ENCODE peak calls at places on chromosomes 3 and 15, in four cellular contexts. K is choroid plexus epithelial cell, H is BJ, O is fibroblast of mammary gland. G is an unnamed sample.
A peak's percentile ranks its signal among the peaks of the same experiment; 100 is the strongest.

GRCh38 chr15:22978691-22979068 is 1.5 kb downstream of the CYFIP1 start:
- DNase-seq in K (no peak), H (no peak), O (no peak), G (no peak)

GRCh38 chr3:189355115-189355480 is 183.3 kb downstream of the TPRG1 start:
- DNase-seq in K (no peak), H (no peak), O (no peak), G (no peak)

GRCh38 chr15:100889359-100890058 is 9.9 kb downstream of the ALDH1A3 start:
- DNase-seq in K (peak; percentile 85), H (peak; percentile 65), O (peak; percentile 88), G (no peak)

GRCh38 chr3:183518446-183519185 is 36.9 kb downstream of the KLHL6 start:
- DNase-seq in K (no peak), H (no peak), O (no peak), G (no peak)

GRCh38 chr3:33231755-33232465 is 13.3 kb upstream of the SUSD5 start:
- DNase-seq in K (no peak), H (no peak), O (no peak), G (no peak)

GRCh38 chr15:80804970-80805495 is 25.9 kb downstream of the CEMIP start:
- DNase-seq in K (no peak), H (no peak), O (no peak), G (no peak)

GRCh38 chr3:12946661-12947316 is 105.4 kb upstream of the RPL32 start:
- DNase-seq in K (no peak), H (no peak), O (no peak), G (no peak)

GRCh38 chr15:63891079-63891762 is 57.5 kb upstream of the HERC1 start:
- DNase-seq in K (peak; percentile 83), H (no peak), O (peak; percentile 73), G (peak; percentile 82)

GRCh38 chr15:81049835-81050234 is 49.1 kb downstream of the TLNRD1 start:
- DNase-seq in K (no peak), H (no peak), O (no peak), G (no peak)

GRCh38 chr3:139975592-139976360 is 40.8 kb downstream of the CLSTN2 start:
- DNase-seq in K (no peak), H (no peak), O (no peak), G (no peak)

GRCh38 chr3:112115806-112116383 is 17.2 kb downstream of the GCSAM start:
- DNase-seq in K (no peak), H (no peak), O (no peak), G (no peak)

GRCh38 chr15:64582202-64582601 is 121.8 kb downstream of the ZNF609 start:
- DNase-seq in K (peak; percentile 72), H (no peak), O (no peak), G (no peak)

GRCh38 chr3:1609416-1609815 is 489.2 kb upstream of the CNTN4 start:
- DNase-seq in K (no peak), H (no peak), O (no peak), G (no peak)

GRCh38 chr3:57391767-57392166 is 99.3 kb upstream of the ASB14 start:
- DNase-seq in K (no peak), H (no peak), O (no peak), G (no peak)

GRCh38 chr3:34260266-34260990 is 462.0 kb downstream of the PDCD6IP start:
- DNase-seq in K (peak; percentile 81), H (no peak), O (peak; percentile 44), G (peak; percentile 72)

GRCh38 chr3:188867691-188868090 is 304.1 kb upstream of the TPRG1 start:
- DNase-seq in K (no peak), H (no peak), O (no peak), G (no peak)

GRCh38 chr3:189848636-189849035 is 217.4 kb downstream of the TP63 start:
- DNase-seq in K (no peak), H (no peak), O (no peak), G (no peak)

GRCh38 chr3:108432431-108432830 is 78.0 kb downstream of the MYH15 start:
- DNase-seq in K (no peak), H (no peak), O (no peak), G (no peak)

GRCh38 chr3:70056081-70056480 is 56.5 kb downstream of the SAMMSON start:
- DNase-seq in K (no peak), H (no peak), O (no peak), G (no peak)

GRCh38 chr15:74632601-74633000 is 17.0 kb downstream of the CLK3 start:
- DNase-seq in K (no peak), H (no peak), O (no peak), G (no peak)

GRCh38 chr3:117479095-117479494 is 769.5 kb downstream of the TUSC7 start:
- DNase-seq in K (no peak), H (no peak), O (no peak), G (no peak)

GRCh38 chr3:108412351-108412750 is 98.0 kb downstream of the MYH15 start:
- DNase-seq in K (no peak), H (no peak), O (no peak), G (no peak)

DNA sequence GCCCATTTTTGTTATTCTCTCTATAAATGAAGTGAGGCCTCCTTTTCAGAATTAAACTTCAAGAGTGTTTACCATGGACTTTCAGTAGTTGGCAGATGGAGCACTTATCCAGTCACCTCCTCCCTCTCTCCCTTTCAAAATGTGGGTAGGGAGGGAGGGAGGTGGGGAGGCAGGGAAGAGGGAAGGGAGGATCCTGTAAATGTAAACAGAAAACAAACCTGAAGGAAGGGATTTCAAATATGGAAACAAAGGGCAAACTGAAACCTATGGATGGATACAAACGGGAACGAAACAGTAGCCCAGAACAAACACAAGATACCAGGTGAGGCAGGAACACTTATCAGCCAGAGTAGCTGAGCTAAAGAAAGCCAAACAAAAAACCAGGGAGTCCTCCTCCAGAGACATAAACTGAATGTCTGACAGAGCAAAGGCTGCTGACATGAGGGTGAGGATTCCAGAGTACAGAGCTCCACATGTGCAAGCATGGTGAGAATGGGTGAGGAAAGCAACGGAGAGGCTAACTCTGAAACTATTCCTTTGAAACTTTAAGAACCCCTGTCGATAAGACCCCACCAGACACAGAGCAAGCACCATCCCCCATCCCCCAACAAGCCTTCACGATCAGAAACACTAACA is 41.0 kb upstream of the GP5 start:
- DNase-seq in K (no peak), H (no peak), O (no peak), G (no peak)
- H3K4me3 ChIP-seq in K (no peak overlapping the region), H (no peak overlapping the region), O (no peak overlapping the region), G (no peak overlapping the region)

GRCh38 chr3:197809356-197810020 is 18.4 kb downstream of the LRCH3 start:
- DNase-seq in K (peak; percentile 73), H (peak; percentile 84), O (peak; percentile 79), G (no peak)

GRCh38 chr3:197810901-197811300 is 19.8 kb downstream of the LRCH3 start:
- DNase-seq in K (peak; percentile 27), H (no peak), O (no peak), G (no peak)

GRCh38 chr3:197814372-197814771 is 23.3 kb downstream of the LRCH3 start:
- DNase-seq in K (no peak), H (no peak), O (no peak), G (no peak)

GRCh38 chr3:197807969-197808587 is 17.0 kb downstream of the LRCH3 start:
- DNase-seq in K (peak; percentile 55), H (peak; percentile 16), O (no peak), G (no peak)

GRCh38 chr3:197811343-197811742 is 20.3 kb downstream of the LRCH3 start:
- DNase-seq in K (peak; percentile 92), H (peak; percentile 96), O (peak; percentile 97), G (no peak)
- H3K4me3 ChIP-seq in K (no peak overlapping the region), H (no peak overlapping the region), O (no peak overlapping the region), G (no peak overlapping the region)

GRCh38 chr3:66037986-66038369 is 740 bp downstream of the MAGI1 start:
- DNase-seq in K (no peak), H (no peak), O (no peak), G (peak; percentile 16)

GRCh38 chr3:66038384-66038725 is 363 bp downstream of the MAGI1 start:
- DNase-seq in K (no peak), H (no peak), O (no peak), G (no peak)

GRCh38 chr3:66035763-66036477 is 2.8 kb downstream of the MAGI1 start:
- DNase-seq in K (peak; percentile 58), H (no peak), O (no peak), G (no peak)

GRCh38 chr3:66037330-66037985 is 1.3 kb downstream of the MAGI1 start:
- DNase-seq in K (peak; percentile 59), H (no peak), O (peak; percentile 48), G (peak; percentile 71)

DNA sequence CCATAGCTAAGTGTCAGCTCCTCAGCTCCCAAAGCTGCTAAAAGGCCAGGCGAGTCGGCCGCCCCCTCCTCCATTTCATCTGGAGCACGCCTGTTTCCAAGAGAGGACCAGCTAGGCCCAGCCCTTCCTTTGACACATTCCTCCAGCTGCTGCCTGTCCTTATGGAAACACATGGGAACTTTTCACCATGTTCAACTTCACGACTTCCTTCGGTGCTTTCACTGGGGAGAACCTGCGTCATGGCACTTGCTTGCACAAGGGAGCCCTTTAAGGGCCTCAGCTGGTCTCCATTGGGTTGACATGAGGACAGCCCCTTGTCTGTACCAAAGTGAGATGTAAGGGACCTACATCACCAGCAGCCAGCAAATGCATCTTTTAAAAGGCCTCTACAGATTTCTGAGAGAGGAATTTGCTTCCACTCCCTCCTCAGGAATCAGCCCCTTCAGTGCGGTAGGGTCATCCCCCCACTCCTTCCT is 2.1 kb downstream of the MAGI1 start:
- DNase-seq in K (peak; percentile 30), H (no peak), O (no peak), G (no peak)
- H3K4me3 ChIP-seq in K (peak overlapping the region; percentile 89), H (peak overlapping the region; percentile 81), O (peak overlapping the region; percentile 90), G (peak overlapping the region; percentile 95)

GRCh38 chr15:95930659-95931375 is 399.7 kb upstream of the NR2F2 start:
- DNase-seq in K (no peak), H (no peak), O (no peak), G (peak; percentile 48)

GRCh38 chr15:95931619-95932018 is 398.9 kb upstream of the NR2F2 start:
- DNase-seq in K (no peak), H (no peak), O (no peak), G (no peak)

GRCh38 chr15:95932676-95933075 is 397.8 kb upstream of the NR2F2 start:
- DNase-seq in K (peak; percentile 48), H (peak; percentile 97), O (peak; percentile 19), G (no peak)

GRCh38 chr15:95929232-95929846 is 401.2 kb upstream of the NR2F2 start:
- DNase-seq in K (peak; percentile 55), H (no peak), O (no peak), G (no peak)

DNA sequence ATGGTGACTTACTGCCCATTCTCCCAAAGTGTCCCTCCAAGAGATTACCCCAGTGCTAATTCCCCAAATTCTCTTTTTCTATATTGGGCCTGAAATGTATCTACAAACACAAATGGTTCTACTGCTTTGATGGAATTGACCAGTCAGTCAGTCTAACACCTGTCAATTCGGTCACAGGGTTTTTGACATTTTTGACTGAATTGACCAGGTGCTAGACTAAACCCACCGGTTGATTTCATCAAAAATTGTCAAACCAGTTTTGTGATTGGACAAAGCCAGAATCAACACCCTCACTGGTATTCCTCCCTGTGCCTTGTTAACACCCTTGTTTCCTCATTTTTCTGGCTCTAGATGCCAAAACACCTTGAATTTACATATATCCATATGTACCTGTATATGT is 398.4 kb upstream of the NR2F2 start:
- DNase-seq in K (no peak), H (no peak), O (no peak), G (no peak)
- H3K4me3 ChIP-seq in K (no peak overlapping the region), H (no peak overlapping the region), O (no peak overlapping the region), G (no peak overlapping the region)

DNA sequence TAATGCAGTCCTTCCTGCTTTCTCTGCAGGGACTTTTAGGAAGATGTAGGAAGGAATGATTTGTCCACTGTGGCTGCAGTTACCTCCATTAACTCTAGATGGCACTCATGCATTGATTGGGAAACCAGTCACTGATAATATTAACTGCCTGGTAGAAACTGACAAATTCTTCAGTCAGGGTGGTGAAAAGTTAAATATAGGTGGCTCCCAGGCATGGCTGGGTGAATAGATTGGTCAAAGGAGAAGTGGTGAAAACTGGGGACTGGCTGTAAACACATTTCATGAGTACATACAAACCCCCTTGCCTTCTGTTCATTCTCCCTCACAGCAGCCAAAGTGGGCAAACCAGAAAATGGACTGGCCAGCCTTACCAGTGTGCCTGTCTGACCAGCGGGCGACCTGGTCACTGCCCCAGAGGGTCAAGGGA is 333.4 kb downstream of the THSD4 start:
- DNase-seq in K (peak; percentile 84), H (no peak), O (peak; percentile 76), G (peak; percentile 59)
- H3K4me3 ChIP-seq in K (no peak overlapping the region), H (no peak overlapping the region), O (no peak overlapping the region), G (no peak overlapping the region)